ENCODE peak calls at places on chromosome 18, in eight cellular contexts. C, U, M, E, F, V, B and R are unnamed samples.

GRCh38 chr18:36073676-36074075 is 6.3 kb upstream of the RPRD1A start:
- DNase-seq in C (no peak), U (no peak), E (no peak), V (no peak), B (no peak), F (no peak), M (no peak), R (peak)

GRCh38 chr18:417495-417894 is 83.0 kb downstream of the COLEC12 start:
- DNase-seq in C (no peak), F (no peak), B (no peak), M (no peak), V (no peak), U (no peak), E (no peak), R (no peak)

GRCh38 chr18:73232933-73233332 is 365.1 kb upstream of the NETO1 start:
- DNase-seq in C (no peak), M (no peak), V (no peak), U (peak), E (no peak), B (no peak), F (no peak), R (no peak)

GRCh38 chr18:48863432-48864065 is 87.2 kb downstream of the SMAD7 start:
- DNase-seq in U (no peak), V (no peak), E (no peak), M (no peak), F (no peak), B (peak), C (no peak), R (no peak)

GRCh38 chr18:27581261-27581904 is 396.3 kb upstream of the CHST9 start:
- DNase-seq in V (no peak), E (no peak), F (no peak), M (no peak), C (no peak), U (no peak), B (no peak), R (no peak)

GRCh38 chr18:28284132-28284531 is 107.2 kb upstream of the CDH2 start:
- DNase-seq in B (peak), M (no peak), V (no peak), C (no peak), E (peak), U (no peak), F (peak), R (no peak)

GRCh38 chr18:79613186-79613931 is 66.2 kb upstream of the CTDP1 start:
- DNase-seq in C (no peak), F (no peak), M (no peak), B (no peak), U (no peak), E (no peak), V (no peak), R (no peak)

GRCh38 chr18:41870817-41871216 is 84.2 kb upstream of the PIK3C3 start:
- DNase-seq in B (peak), M (no peak), C (no peak), V (no peak), U (no peak), E (no peak), F (peak), R (no peak)